ENCODE peak calls at places on chromosomes 6 and 20, in five cellular contexts. M is endodermal cell; G is adipocyte; B is CD8-positive, alpha-beta T cell; T is body of pancreas. F is an unnamed sample. For H3K36me3, the result is how much of the 10 kb centered on the place peaks cover.

GRCh38 chr6:10526156-10526555 is 5.0 kb downstream of the GCNT2 start:
- DNase-seq in B (no peak), G (no peak), T (no peak), M (no peak), F (no peak)

GRCh38 chr6:39696986-39697788 is 28.0 kb downstream of the KIF6 start:
- DNase-seq in T (no peak), M (no peak), G (no peak), B (no peak), F (no peak)

GRCh38 chr6:160116411-160116810 is 5.2 kb upstream of the SLC22A1 start:
- DNase-seq in B (no peak), M (no peak), T (no peak), G (no peak), F (no peak)

GRCh38 chr6:138522611-138523010 is 23.3 kb upstream of the NHSL1 start:
- DNase-seq in G (no peak), M (no peak), B (no peak), T (no peak), F (no peak)

GRCh38 chr20:52493177-52493711 is 301.7 kb upstream of the ZFP64 start:
- DNase-seq in G (no peak), B (no peak), T (peak), M (no peak), F (no peak)

GRCh38 chr20:33418033-33418432 is 16.7 kb upstream of the CDK5RAP1 start:
- DNase-seq in T (no peak), B (no peak), G (no peak), M (no peak), F (no peak)

GRCh38 chr6:30893666-30894065 is 9.3 kb downstream of the DDR1 start:
- DNase-seq in M (no peak), B (no peak), T (no peak), G (no peak), F (no peak)

GRCh38 chr6:22613695-22614094 is 44.3 kb downstream of the HDGFL1 start:
- DNase-seq in G (peak), B (no peak), M (no peak), T (no peak), F (no peak)

GRCh38 chr20:46311719-46312074 is 3.4 kb upstream of the CDH22 start:
- DNase-seq in G (no peak), M (no peak), B (no peak), T (no peak), F (no peak)

GRCh38 chr6:158843751-158844683 is 24.8 kb upstream of the EZR start:
- DNase-seq in M (no peak), B (no peak), T (no peak), G (no peak), F (no peak)

GRCh38 chr6:129748212-129748900 is 38.4 kb upstream of the ARHGAP18 start:
- DNase-seq in M (peak), B (peak), G (peak), T (no peak), F (no peak)

GRCh38 chr20:62011938-62012534 is 53.6 kb downstream of the TAF4 start:
- DNase-seq in G (no peak), M (no peak), T (no peak), B (no peak), F (peak)

DNA sequence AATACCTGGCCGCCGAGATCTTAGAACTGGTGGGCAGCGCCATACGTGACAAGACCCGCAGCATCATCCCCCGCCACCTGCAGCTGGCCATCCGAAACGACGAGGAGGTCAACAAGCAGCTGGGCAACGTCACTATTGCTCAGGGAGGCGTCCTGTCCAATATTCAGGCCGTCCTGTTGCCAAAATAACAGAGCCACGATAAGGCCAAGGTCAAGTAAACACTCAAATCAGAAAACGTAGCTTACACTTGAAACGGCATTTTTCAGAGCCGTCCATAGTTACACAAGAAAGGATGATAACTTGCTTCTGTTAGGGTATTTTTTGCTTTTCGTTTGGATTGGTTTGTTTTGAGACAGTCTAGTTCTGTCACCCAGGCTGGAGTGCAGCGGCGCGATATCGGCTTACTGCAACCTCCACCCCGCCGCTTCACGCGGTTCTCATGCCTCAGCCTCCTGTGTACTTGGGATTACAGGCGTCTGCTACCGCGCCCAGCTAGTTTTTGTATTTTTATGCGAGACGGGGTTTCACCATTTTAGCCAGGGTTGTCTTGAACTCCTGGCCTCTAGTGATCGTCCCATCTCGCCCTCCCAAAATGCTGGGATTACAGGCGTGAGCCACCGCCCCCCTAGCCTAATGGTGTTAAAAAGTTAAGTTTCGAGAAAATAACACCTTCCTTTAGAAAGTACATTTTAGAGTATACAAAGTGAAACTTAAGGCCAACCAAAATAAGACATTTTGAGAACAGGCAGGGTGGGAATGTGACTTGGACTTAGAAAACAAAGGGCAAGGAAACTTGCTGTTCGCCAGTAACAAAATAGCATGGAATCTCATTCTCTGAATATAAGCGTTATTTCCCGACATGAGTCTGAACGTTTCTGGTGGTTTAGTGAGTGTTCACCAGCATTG is 42.8 kb upstream of the HFE start:
- DNase-seq in G (peak), B (peak), T (peak), M (no peak), F (no peak)
- H3K4me3 ChIP-seq in G (peak), B (peak), T (peak), M (no peak), F (peak)

GRCh38 chr6:87671555-87672029 is 30.4 kb downstream of the AKIRIN2 start:
- DNase-seq in M (no peak), T (no peak), G (no peak), B (no peak), F (no peak)
- H3K36me3 ChIP-seq in M (half or more), T (under half), G (half or more), B (under half), F (under half)

GRCh38 chr6:136226674-136227377 is 23.3 kb downstream of the MTFR2 start:
- DNase-seq in B (no peak), M (no peak), T (no peak), G (no peak), F (no peak)

GRCh38 chr6:136228811-136229210 is 21.3 kb downstream of the MTFR2 start:
- DNase-seq in B (no peak), G (no peak), T (no peak), M (no peak), F (no peak)

GRCh38 chr6:136225496-136225895 is 24.6 kb downstream of the MTFR2 start:
- DNase-seq in G (no peak), B (no peak), M (no peak), T (no peak), F (no peak)

GRCh38 chr6:136230219-136230980 is 19.7 kb downstream of the MTFR2 start:
- DNase-seq in T (no peak), M (no peak), B (no peak), G (peak), F (no peak)

DNA sequence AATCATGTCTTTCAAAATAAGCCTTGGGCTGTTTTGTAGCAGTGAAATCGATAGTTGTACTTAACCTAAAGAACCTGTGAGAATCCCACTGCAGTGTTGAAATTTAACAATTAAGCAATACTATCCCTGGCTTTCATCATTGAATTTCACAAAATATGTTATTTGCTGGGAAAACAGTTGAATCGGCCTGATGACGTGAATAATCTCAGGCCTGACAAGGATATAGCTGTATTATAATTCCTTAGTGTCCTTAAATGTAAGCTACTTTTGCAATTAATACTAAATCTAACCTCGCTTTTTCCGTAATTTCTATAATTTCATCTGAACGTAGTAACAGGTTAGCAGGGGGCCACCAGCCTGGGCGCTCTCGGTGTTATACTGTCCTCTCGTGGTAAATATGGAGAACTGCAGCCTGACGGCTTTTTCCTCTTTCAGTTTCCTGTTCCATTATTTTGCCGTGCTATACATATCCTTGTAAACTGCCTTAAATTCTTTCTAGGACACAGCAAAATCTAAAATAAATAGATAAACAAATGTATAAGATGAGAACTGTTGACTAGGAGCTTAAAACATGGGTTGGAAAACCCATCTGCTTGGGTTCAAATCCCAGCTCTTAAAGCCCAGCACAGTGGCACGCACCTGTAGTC is 24.0 kb downstream of the MTFR2 start:
- DNase-seq in B (peak), M (peak), G (peak), T (peak), F (peak)
- H3K4me3 ChIP-seq in B (no peak), M (no peak), G (peak), T (no peak), F (no peak)

GRCh38 chr20:34691838-34692237 is 12.3 kb upstream of the TP53INP2 start:
- DNase-seq in B (no peak), T (no peak), G (no peak), M (no peak), F (no peak)

GRCh38 chr20:34689486-34689885 is 12.6 kb upstream of the PIGU start:
- DNase-seq in M (no peak), G (no peak), T (no peak), B (no peak), F (no peak)

GRCh38 chr20:34693414-34693813 is 10.7 kb upstream of the TP53INP2 start:
- DNase-seq in G (no peak), M (no peak), T (peak), B (no peak), F (no peak)
- H3K36me3 ChIP-seq in G (under half), M (under half), T (under half), B (under half), F (under half)

GRCh38 chr6:18276610-18277009 is 12.3 kb upstream of the DEK start:
- DNase-seq in T (no peak), G (no peak), M (no peak), B (no peak), F (no peak)
- H3K4me3 ChIP-seq in T (no peak), G (peak), M (peak), B (no peak), F (peak)

GRCh38 chr6:47301441-47301840 is 8.3 kb downstream of the TNFRSF21 start:
- DNase-seq in G (no peak), T (no peak), B (no peak), M (no peak), F (no peak)

GRCh38 chr6:47298475-47298874 is 11.2 kb downstream of the TNFRSF21 start:
- DNase-seq in B (no peak), G (no peak), M (no peak), T (no peak), F (no peak)

GRCh38 chr6:47299965-47300364 is 9.7 kb downstream of the TNFRSF21 start:
- DNase-seq in B (no peak), M (no peak), G (no peak), T (no peak), F (no peak)

GRCh38 chr6:47302043-47302442 is 7.7 kb downstream of the TNFRSF21 start:
- DNase-seq in M (no peak), G (no peak), B (no peak), T (no peak), F (no peak)

DNA sequence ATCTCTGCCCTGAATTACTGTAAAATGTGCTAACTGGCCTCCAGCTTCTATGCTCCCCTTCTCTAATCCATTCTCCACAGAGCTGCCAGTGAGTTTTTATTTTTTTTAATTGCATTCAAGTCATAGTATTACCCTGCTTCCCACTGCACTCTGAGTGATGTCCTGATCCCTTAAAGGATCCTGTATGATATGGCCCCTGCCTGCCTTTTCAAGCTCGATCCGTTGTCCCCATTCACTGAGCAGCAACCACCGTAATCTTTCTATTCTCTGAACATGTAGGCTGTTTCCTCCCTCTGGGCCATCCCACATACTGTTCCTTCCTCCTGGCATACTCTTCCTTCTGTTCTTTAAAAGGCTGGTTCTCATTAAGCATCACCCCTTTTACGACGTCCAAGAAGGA is 9.3 kb downstream of the TNFRSF21 start:
- DNase-seq in T (no peak), G (no peak), M (no peak), B (no peak), F (no peak)
- H3K36me3 ChIP-seq in T (under half), G (under half), M (under half), B (under half), F (under half)

GRCh38 chr6:72554761-72555221 is 67.1 kb upstream of the KCNQ5 start:
- DNase-seq in M (no peak), T (peak), G (peak), B (no peak), F (no peak)
- H3K4me3 ChIP-seq in M (no peak), T (no peak), G (no peak), B (no peak), F (no peak)